ENCODE peak calls at places on chromosomes 11 and 22, in nine cellular contexts. R is ovary, B is thoracic aorta, Z is left ventricle myocardium inferior, J is hepatocyte, S is cardiac muscle cell, N is Peyer's patch, Q is adrenal gland, W is neuronal stem cell. A is an unnamed sample. For H3K4me1 and H3K36me3, the result is how much of the 10 kb centered on the place peaks cover.

GRCh38 chr11:110091995-110092576 is 1.1 kb upstream of the ZC3H12C start:
- DNase-seq in R (peak), B (no peak), Z (no peak), J (peak), S (no peak), N (no peak), Q (peak), W (no peak), A (peak)

GRCh38 chr11:121591405-121592033 is 138.8 kb upstream of the SORL1-AS1 start:
- DNase-seq in R (peak), B (peak), Z (no peak), J (peak), S (peak), N (no peak), Q (peak), W (peak), A (peak)

GRCh38 chr22:23112472-23113012 is 29.2 kb downstream of the RSPH14 start:
- DNase-seq in R (no peak), B (no peak), Z (no peak), J (no peak), S (no peak), N (no peak), Q (no peak), W (no peak), A (no peak)

GRCh38 chr22:43197271-43197941 is 10.5 kb upstream of the TTLL12 start:
- DNase-seq in R (no peak), B (no peak), Z (no peak), J (no peak), S (no peak), N (no peak), Q (no peak), W (no peak), A (no peak)

GRCh38 chr11:27902981-27903624 is 202.8 kb upstream of the BDNF start:
- DNase-seq in R (no peak), B (no peak), Z (no peak), J (no peak), S (no peak), N (no peak), Q (no peak), W (no peak), A (no peak)

GRCh38 chr11:117669062-117669461 is 128.0 kb downstream of the DSCAML1 start:
- DNase-seq in R (no peak), B (no peak), Z (no peak), J (no peak), S (no peak), N (no peak), Q (no peak), W (no peak), A (no peak)

GRCh38 chr11:74776546-74776945 is 27.9 kb downstream of the RNF169 start:
- DNase-seq in R (no peak), B (no peak), Z (no peak), J (no peak), S (no peak), N (no peak), Q (no peak), W (no peak), A (no peak)

GRCh38 chr11:794766-795637 is 3.1 kb downstream of the SLC25A22 start:
- DNase-seq in R (peak), B (no peak), Z (no peak), J (no peak), S (no peak), N (peak), Q (no peak), W (no peak), A (no peak)

GRCh38 chr22:39472570-39473556 is 16.1 kb downstream of the MGAT3 start:
- DNase-seq in R (no peak), B (no peak), Z (no peak), J (peak), S (peak), N (peak), Q (no peak), W (no peak), A (no peak)

GRCh38 chr11:103061656-103062055 is 30.3 kb downstream of the DCUN1D5 start:
- DNase-seq in R (no peak), B (no peak), Z (no peak), J (no peak), S (no peak), N (no peak), Q (no peak), W (no peak), A (no peak)

GRCh38 chr11:90587896-90588295 is 365.0 kb upstream of the CHORDC1 start:
- DNase-seq in R (no peak), B (no peak), Z (no peak), J (no peak), S (no peak), N (no peak), Q (no peak), W (no peak), A (no peak)

GRCh38 chr11:103806130-103806900 is 230.1 kb upstream of the DDI1 start:
- DNase-seq in R (no peak), B (peak), Z (no peak), J (peak), S (no peak), N (no peak), Q (no peak), W (no peak), A (no peak)

GRCh38 chr22:40051322-40051721 is 56.6 kb downstream of the FAM83F start:
- DNase-seq in R (no peak), B (no peak), Z (no peak), J (no peak), S (no peak), N (no peak), Q (no peak), W (no peak), A (no peak)

GRCh38 chr22:29306830-29307657 is 594 bp downstream of the GAS2L1 start:
- DNase-seq in R (peak), B (no peak), Z (peak), J (peak), S (peak), N (peak), Q (peak), W (peak), A (peak)

GRCh38 chr22:40855104-40855959 is 1.1 kb downstream of the ST13 start:
- DNase-seq in R (peak), B (no peak), Z (no peak), J (peak), S (no peak), N (no peak), Q (no peak), W (no peak), A (peak)

GRCh38 chr11:85182437-85183109 is 444.6 kb downstream of the DLG2 start:
- DNase-seq in R (no peak), B (no peak), Z (no peak), J (peak), S (peak), N (no peak), Q (no peak), W (peak), A (peak)

GRCh38 chr22:50470491-50470890 is 4.3 kb downstream of the SBF1 start:
- DNase-seq in R (no peak), B (no peak), Z (no peak), J (no peak), S (no peak), N (peak), Q (no peak), W (no peak), A (no peak)

GRCh38 chr11:17906436-17906835 is 106.4 kb downstream of the SERGEF start:
- DNase-seq in R (no peak), B (no peak), Z (no peak), J (peak), S (peak), N (no peak), Q (no peak), W (no peak), A (no peak)

GRCh38 chr11:116413861-116414260 is 358.9 kb downstream of the BUD13 start:
- DNase-seq in R (no peak), B (no peak), Z (no peak), J (no peak), S (no peak), N (no peak), Q (no peak), W (no peak), A (no peak)

GRCh38 chr11:70437111-70437784 is 38.9 kb downstream of the CTTN start:
- DNase-seq in R (no peak), B (no peak), Z (no peak), J (no peak), S (no peak), N (no peak), Q (no peak), W (no peak), A (no peak)

GRCh38 chr11:7570938-7571337 is 57.1 kb downstream of the PPFIBP2 start:
- DNase-seq in R (no peak), B (no peak), Z (no peak), J (no peak), S (no peak), N (no peak), Q (no peak), W (no peak), A (no peak)

GRCh38 chr11:18749681-18750319 is 23.8 kb upstream of the IGSF22 start:
- DNase-seq in R (no peak), B (no peak), Z (no peak), J (peak), S (peak), N (no peak), Q (peak), W (no peak), A (no peak)

GRCh38 chr11:114330373-114330772 is 34.2 kb downstream of the NNMT start:
- DNase-seq in R (no peak), B (no peak), Z (no peak), J (no peak), S (no peak), N (no peak), Q (no peak), W (no peak), A (no peak)

GRCh38 chr11:8066911-8067455 is 14.0 kb upstream of the TUB start:
- DNase-seq in R (no peak), B (no peak), Z (peak), J (no peak), S (no peak), N (no peak), Q (no peak), W (no peak), A (no peak)

GRCh38 chr11:720642-721346 is 14.8 kb downstream of the EPS8L2 start:
- DNase-seq in R (peak), B (no peak), Z (no peak), J (peak), S (peak), N (peak), Q (no peak), W (peak), A (peak)

GRCh38 chr11:776459-777287 is 614 bp downstream of the GATD1 start:
- DNase-seq in R (peak), B (no peak), Z (no peak), J (peak), S (peak), N (no peak), Q (peak), W (no peak), A (peak)

GRCh38 chr11:86814775-86815174 is 14.4 kb downstream of the PRSS23 start:
- DNase-seq in R (no peak), B (no peak), Z (no peak), J (no peak), S (no peak), N (no peak), Q (no peak), W (no peak), A (no peak)

GRCh38 chr11:85647604-85648299 is at the start of gene TMEM126A:
- DNase-seq in R (peak), B (peak), Z (peak), J (peak), S (peak), N (peak), Q (peak), W (peak), A (peak)

GRCh38 chr11:127345819-127346459 is 345.4 kb upstream of the KIRREL3 start:
- DNase-seq in R (peak), B (no peak), Z (peak), J (peak), S (peak), N (no peak), Q (peak), W (peak), A (peak)

GRCh38 chr11:105723269-105723668 is 113.4 kb downstream of the GRIA4 start:
- DNase-seq in R (no peak), B (no peak), Z (no peak), J (no peak), S (no peak), N (no peak), Q (no peak), W (no peak), A (no peak)

GRCh38 chr11:94129505-94130335 is 1.1 kb downstream of the PANX1 start:
- DNase-seq in R (no peak), B (no peak), Z (no peak), J (peak), S (no peak), N (peak), Q (no peak), W (no peak), A (no peak)

DNA sequence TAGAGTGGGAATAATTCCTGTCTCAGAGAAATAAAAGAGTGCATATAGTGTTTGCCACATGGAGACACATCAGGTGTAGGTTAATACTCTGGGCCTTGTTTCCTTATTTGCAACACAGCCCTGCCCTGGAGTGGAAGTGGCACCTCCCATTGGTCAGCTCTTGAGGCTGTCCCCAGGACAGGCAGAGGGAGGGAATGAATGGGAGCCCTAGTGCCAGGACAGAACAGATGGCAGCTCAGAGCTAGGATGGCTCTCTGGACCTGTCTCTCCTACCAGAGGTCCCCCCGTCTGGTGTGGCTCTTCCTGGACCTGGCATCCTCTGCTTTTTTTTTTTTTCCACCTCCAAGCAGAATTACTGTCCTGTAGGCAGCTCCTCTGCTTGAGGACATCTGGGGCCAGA is 35.6 kb downstream of the LIMK2 start:
- DNase-seq in R (no peak), B (no peak), Z (no peak), J (no peak), S (no peak), N (no peak), Q (no peak), W (no peak), A (no peak)
- H3K4me3 ChIP-seq in R (peak), B (peak), Z (peak), J (no peak), S (peak), N (peak), Q (no peak), W (no peak), A (no peak)

GRCh38 chr11:21658654-21659193 is 534.2 kb upstream of the ANO5 start:
- DNase-seq in R (no peak), B (no peak), Z (no peak), J (no peak), S (no peak), N (no peak), Q (no peak), W (no peak), A (no peak)
- H3K4me1 ChIP-seq in R (under half), B (under half), Z (under half), J (under half), S (under half), N (under half), Q (under half), W (under half), A (under half)

GRCh38 chr22:31739795-31740201 is 10.1 kb downstream of the PRR14L start:
- DNase-seq in R (no peak), B (no peak), Z (no peak), J (no peak), S (no peak), N (no peak), Q (peak), W (no peak), A (no peak)

GRCh38 chr22:31743871-31744270 is 6.1 kb downstream of the PRR14L start:
- DNase-seq in R (no peak), B (no peak), Z (no peak), J (no peak), S (no peak), N (no peak), Q (no peak), W (no peak), A (no peak)

GRCh38 chr22:31742682-31743081 is 7.2 kb downstream of the PRR14L start:
- DNase-seq in R (no peak), B (no peak), Z (no peak), J (no peak), S (no peak), N (no peak), Q (no peak), W (no peak), A (no peak)

GRCh38 chr22:31738566-31738965 is 11.4 kb downstream of the PRR14L start:
- DNase-seq in R (no peak), B (no peak), Z (no peak), J (no peak), S (no peak), N (no peak), Q (no peak), W (no peak), A (no peak)

GRCh38 chr22:31742115-31742514 is 7.8 kb downstream of the PRR14L start:
- DNase-seq in R (no peak), B (no peak), Z (no peak), J (no peak), S (no peak), N (no peak), Q (no peak), W (no peak), A (no peak)
- H3K36me3 ChIP-seq in R (under half), B (under half), Z (under half), J (under half), S (under half), N (under half), Q (under half), W (half or more), A (under half)

GRCh38 chr11:66327171-66328035 is 8.8 kb downstream of the RIN1 start:
- DNase-seq in R (no peak), B (no peak), Z (no peak), J (peak), S (no peak), N (no peak), Q (no peak), W (no peak), A (no peak)
- H3K4me3 ChIP-seq in R (no peak), B (no peak), Z (peak), J (no peak), S (no peak), N (no peak), Q (no peak), W (peak), A (no peak)

A was measured in HAP-1.